ENCODE peak calls at places on chromosome 18, in five cellular contexts. One of them, this sample, is unnamed.

GRCh38 chr18:57434536-57435494 is at the start of gene ONECUT2:
- DNase-seq in K562: peak; percentile 94
- DNase-seq in A549: peak; percentile 87
- DNase-seq in GM12878: no peak
- DNase-seq in SK-N-SH: peak; percentile 99
- DNase-seq in this sample: peak; percentile 85

GRCh38 chr18:62061812-62062211 is 125.0 kb downstream of the PIGN start:
- DNase-seq in GM12878: no peak
- DNase-seq in K562: no peak
- DNase-seq in SK-N-SH: no peak
- DNase-seq in A549: no peak
- DNase-seq in this sample: no peak

GRCh38 chr18:42274488-42275137 is 319.6 kb downstream of the PIK3C3 start:
- DNase-seq in GM12878: no peak
- DNase-seq in A549: no peak
- DNase-seq in SK-N-SH: peak; percentile 54
- DNase-seq in K562: no peak
- DNase-seq in this sample: peak; percentile 10

GRCh38 chr18:52376104-52376503 is 36.1 kb downstream of the DCC start:
- DNase-seq in GM12878: no peak
- DNase-seq in A549: no peak
- DNase-seq in K562: no peak
- DNase-seq in SK-N-SH: no peak
- DNase-seq in this sample: no peak

GRCh38 chr18:80254971-80255500 is 7.7 kb upstream of the PARD6G start:
- DNase-seq in A549: no peak
- DNase-seq in GM12878: no peak
- DNase-seq in SK-N-SH: no peak
- DNase-seq in K562: no peak
- DNase-seq in this sample: no peak

GRCh38 chr18:13136689-13137040 is 81.9 kb upstream of the LDLRAD4 start:
- DNase-seq in GM12878: no peak
- DNase-seq in A549: no peak
- DNase-seq in K562: no peak
- DNase-seq in SK-N-SH: peak; percentile 82
- DNase-seq in this sample: no peak

GRCh38 chr18:37298816-37299215 is 266.8 kb downstream of the CELF4 start:
- DNase-seq in GM12878: no peak
- DNase-seq in K562: no peak
- DNase-seq in A549: no peak
- DNase-seq in SK-N-SH: no peak
- DNase-seq in this sample: no peak

GRCh38 chr18:37654034-37654433 is 88.4 kb upstream of the CELF4 start:
- DNase-seq in SK-N-SH: no peak
- DNase-seq in A549: no peak
- DNase-seq in GM12878: no peak
- DNase-seq in K562: no peak
- DNase-seq in this sample: no peak

GRCh38 chr18:7954229-7954628 is 387.1 kb downstream of the PTPRM start:
- DNase-seq in K562: no peak
- DNase-seq in GM12878: no peak
- DNase-seq in SK-N-SH: no peak
- DNase-seq in A549: no peak
- DNase-seq in this sample: peak; percentile 61

GRCh38 chr18:72833471-72833870 is 34.3 kb downstream of the NETO1 start:
- DNase-seq in SK-N-SH: no peak
- DNase-seq in K562: no peak
- DNase-seq in A549: no peak
- DNase-seq in GM12878: no peak
- DNase-seq in this sample: no peak

GRCh38 chr18:45820144-45820745 is 5.2 kb upstream of the SIGLEC15 start:
- DNase-seq in GM12878: no peak
- DNase-seq in K562: no peak
- DNase-seq in A549: no peak
- DNase-seq in SK-N-SH: no peak
- DNase-seq in this sample: no peak

GRCh38 chr18:7923105-7923504 is 356.0 kb downstream of the PTPRM start:
- DNase-seq in K562: no peak
- DNase-seq in GM12878: no peak
- DNase-seq in A549: no peak
- DNase-seq in SK-N-SH: no peak
- DNase-seq in this sample: no peak

GRCh38 chr18:11419336-11419735 is 190.1 kb upstream of the SLC35G4 start:
- DNase-seq in K562: no peak
- DNase-seq in A549: no peak
- DNase-seq in SK-N-SH: no peak
- DNase-seq in GM12878: peak; percentile 9
- DNase-seq in this sample: no peak

GRCh38 chr18:50955246-50955645 is 12.6 kb upstream of the ELAC1 start:
- DNase-seq in SK-N-SH: no peak
- DNase-seq in A549: no peak
- DNase-seq in GM12878: no peak
- DNase-seq in K562: no peak
- DNase-seq in this sample: no peak

GRCh38 chr18:50649821-50650220 is 89.9 kb downstream of the MAPK4 start:
- DNase-seq in K562: no peak
- DNase-seq in SK-N-SH: no peak
- DNase-seq in GM12878: no peak
- DNase-seq in A549: no peak
- DNase-seq in this sample: peak; percentile 29

GRCh38 chr18:23648456-23648855 is 14.3 kb downstream of the ANKRD29 start:
- DNase-seq in SK-N-SH: no peak
- DNase-seq in K562: no peak
- DNase-seq in A549: no peak
- DNase-seq in GM12878: no peak
- DNase-seq in this sample: no peak
- TF ChIP-seq RCOR1 in SK-N-SH: no peak
- TF ChIP-seq RCOR1 in K562: no peak
- TF ChIP-seq RCOR1 in A549: no peak
- TF ChIP-seq RCOR1 in GM12878: no peak
- TF ChIP-seq RCOR1 in this sample: no peak

DNA sequence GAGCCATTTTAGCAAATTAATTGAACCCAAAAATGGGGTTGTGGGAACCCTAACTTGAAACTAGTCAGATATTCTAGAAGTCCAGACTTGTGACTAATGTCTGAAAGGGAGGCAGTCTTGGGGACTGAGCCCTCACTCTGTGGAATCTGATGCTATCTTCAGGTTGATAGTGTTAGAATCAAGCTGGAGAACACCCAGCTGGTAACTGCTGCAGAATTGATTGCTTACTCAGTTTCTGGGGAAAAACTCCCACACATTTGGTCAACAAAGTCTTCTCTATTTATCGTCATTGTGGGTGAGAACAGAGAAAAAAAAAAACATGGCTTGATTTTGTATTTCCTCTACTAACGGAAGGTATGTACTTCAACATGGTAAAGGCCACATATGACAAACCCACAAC is 1925.8 kb upstream of the CELF4 start:
- DNase-seq in K562: no peak
- DNase-seq in A549: no peak
- DNase-seq in SK-N-SH: no peak
- DNase-seq in GM12878: no peak
- DNase-seq in this sample: no peak
- TF ChIP-seq RCOR1 in K562: no peak
- TF ChIP-seq RCOR1 in A549: no peak
- TF ChIP-seq RCOR1 in SK-N-SH: no peak
- TF ChIP-seq RCOR1 in GM12878: no peak
- TF ChIP-seq RCOR1 in this sample: no peak

GRCh38 chr18:60684843-60685513 is 312.4 kb upstream of the MC4R start:
- DNase-seq in A549: no peak
- DNase-seq in SK-N-SH: peak; percentile 34
- DNase-seq in GM12878: no peak
- DNase-seq in K562: no peak
- DNase-seq in this sample: peak; percentile 17

GRCh38 chr18:60691061-60691460 is 318.5 kb upstream of the MC4R start:
- DNase-seq in GM12878: no peak
- DNase-seq in K562: no peak
- DNase-seq in A549: no peak
- DNase-seq in SK-N-SH: no peak
- DNase-seq in this sample: no peak

DNA sequence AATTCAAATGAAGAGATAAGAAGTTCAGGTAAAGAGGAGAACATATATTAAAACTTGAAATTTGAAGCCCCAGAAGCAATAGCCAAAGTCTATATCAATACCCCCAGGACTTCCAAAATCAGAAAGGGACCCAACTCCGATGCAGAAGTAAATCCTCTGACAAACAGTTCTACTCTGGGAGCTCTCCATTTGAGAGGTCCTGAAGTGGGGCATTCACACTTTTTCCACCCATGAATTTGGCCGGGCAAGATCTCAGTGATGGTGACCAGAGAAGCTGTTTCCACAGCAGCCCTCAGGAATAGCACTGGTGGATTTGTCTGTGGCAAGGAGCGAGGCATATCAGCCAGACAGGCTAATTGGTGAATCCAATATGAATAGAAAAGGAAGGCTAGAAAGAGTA is 313.6 kb upstream of the MC4R start:
- DNase-seq in K562: no peak
- DNase-seq in SK-N-SH: no peak
- DNase-seq in GM12878: no peak
- DNase-seq in A549: no peak
- DNase-seq in this sample: no peak
- TF ChIP-seq RCOR1 in K562: no peak
- TF ChIP-seq RCOR1 in SK-N-SH: no peak
- TF ChIP-seq RCOR1 in GM12878: no peak
- TF ChIP-seq RCOR1 in A549: no peak
- TF ChIP-seq RCOR1 in this sample: no peak

GRCh38 chr18:76499596-76500340 is 4.7 kb upstream of the ZNF516 start:
- DNase-seq in GM12878: peak; percentile 96
- DNase-seq in SK-N-SH: no peak
- DNase-seq in K562: no peak
- DNase-seq in A549: no peak
- DNase-seq in this sample: no peak
- TF ChIP-seq RCOR1 in GM12878: peak; percentile 89
- TF ChIP-seq RCOR1 in SK-N-SH: no peak
- TF ChIP-seq RCOR1 in K562: no peak
- TF ChIP-seq RCOR1 in A549: no peak
- TF ChIP-seq RCOR1 in this sample: no peak

GRCh38 chr18:10299686-10300085 is 154.7 kb upstream of the APCDD1 start:
- DNase-seq in SK-N-SH: no peak
- DNase-seq in A549: no peak
- DNase-seq in GM12878: no peak
- DNase-seq in K562: no peak
- DNase-seq in this sample: no peak
- TF ChIP-seq RCOR1 in SK-N-SH: no peak
- TF ChIP-seq RCOR1 in A549: no peak
- TF ChIP-seq RCOR1 in GM12878: no peak
- TF ChIP-seq RCOR1 in K562: no peak
- TF ChIP-seq RCOR1 in this sample: no peak

GRCh38 chr18:23135679-23136325 is 517 bp downstream of the CABLES1 start:
- DNase-seq in A549: no peak
- DNase-seq in SK-N-SH: peak; percentile 84
- DNase-seq in K562: no peak
- DNase-seq in GM12878: no peak
- DNase-seq in this sample: no peak
- TF ChIP-seq RCOR1 in A549: no peak
- TF ChIP-seq RCOR1 in SK-N-SH: peak; percentile 1
- TF ChIP-seq RCOR1 in K562: no peak
- TF ChIP-seq RCOR1 in GM12878: no peak
- TF ChIP-seq RCOR1 in this sample: no peak

DNA sequence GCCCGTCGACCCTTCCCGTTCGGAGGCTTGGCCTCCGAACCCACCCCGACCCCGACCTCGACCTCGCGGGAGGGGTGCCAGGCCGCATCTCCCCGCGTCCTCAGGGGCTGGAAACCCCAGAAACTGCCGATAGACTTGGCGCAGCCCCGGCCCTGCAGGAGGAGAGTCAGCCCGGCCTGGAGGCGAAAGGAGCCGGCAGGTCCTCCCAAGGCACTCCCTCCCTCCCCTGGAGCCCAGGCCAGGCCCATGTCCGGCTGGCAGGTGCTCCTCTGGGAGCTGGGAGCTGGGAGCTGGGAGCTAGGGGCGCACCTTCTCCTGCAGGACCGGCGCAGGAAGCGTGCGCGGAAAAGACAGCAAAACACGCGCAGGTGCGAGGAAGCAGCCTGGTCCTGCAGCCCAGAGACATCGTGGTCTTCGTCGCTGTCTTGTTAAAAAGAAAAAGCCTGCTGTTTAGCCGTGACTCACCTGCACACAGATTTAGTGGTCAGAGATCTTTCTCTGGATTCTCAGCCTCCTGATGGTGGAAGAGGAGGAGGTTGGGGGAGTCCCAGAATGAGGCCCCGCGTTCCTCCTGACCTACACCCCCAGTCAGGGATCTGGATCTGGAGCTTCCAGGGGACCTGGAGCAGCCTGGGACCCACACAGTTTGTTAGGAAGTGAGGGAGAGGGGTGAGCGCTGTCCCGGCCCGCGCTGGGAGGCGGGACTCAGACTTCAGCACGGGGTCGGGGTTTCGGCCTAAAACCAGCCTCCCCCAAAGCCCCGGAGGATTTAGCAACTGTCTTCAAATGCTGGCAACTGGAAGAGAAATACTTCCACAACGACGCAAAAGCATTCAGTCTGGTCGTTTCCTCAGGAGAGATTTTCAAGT is 702 bp upstream of the MBP start:
- DNase-seq in GM12878: no peak
- DNase-seq in K562: no peak
- DNase-seq in SK-N-SH: no peak
- DNase-seq in A549: no peak
- DNase-seq in this sample: no peak
- TF ChIP-seq RCOR1 in GM12878: no peak
- TF ChIP-seq RCOR1 in K562: no peak
- TF ChIP-seq RCOR1 in SK-N-SH: no peak
- TF ChIP-seq RCOR1 in A549: no peak
- TF ChIP-seq RCOR1 in this sample: no peak